ENCODE peak calls at places on chromosomes 12 and 14, in six cellular contexts. H is fibroblast of pulmonary artery, U is OCI-LY7, N is type B pancreatic cell, T is AG09309, C is lung. G is an unnamed sample.

GRCh38 chr14:36424478-36425102 is 95.4 kb downstream of the NKX2-1 start:
- DNase-seq in H (no peak), U (no peak), N (no peak), T (no peak), C (no peak), G (no peak)

GRCh38 chr14:74982661-74983060 is 20.1 kb upstream of the EIF2B2 start:
- DNase-seq in H (no peak), U (no peak), N (no peak), T (no peak), C (no peak), G (no peak)

GRCh38 chr14:99966912-99967311 is 98.3 kb upstream of the EVL start:
- DNase-seq in H (no peak), U (no peak), N (no peak), T (no peak), C (no peak), G (no peak)

GRCh38 chr12:13817131-13817530 is 164.3 kb downstream of the GRIN2B start:
- DNase-seq in H (no peak), U (no peak), N (no peak), T (no peak), C (no peak), G (no peak)

GRCh38 chr14:104117341-104118005 is 20.9 kb upstream of the KIF26A start:
- DNase-seq in H (no peak), U (no peak), N (no peak), T (no peak), C (no peak), G (no peak)

GRCh38 chr12:132513070-132513398 is 23.1 kb downstream of the FBRSL1 start:
- DNase-seq in H (peak), U (no peak), N (no peak), T (peak), C (no peak), G (peak)

GRCh38 chr14:94654071-94654974 is 42.1 kb downstream of the SERPINA3 start:
- DNase-seq in H (peak), U (no peak), N (peak), T (no peak), C (no peak), G (no peak)

GRCh38 chr12:3967556-3968160 is 94.5 kb upstream of the PARP11 start:
- DNase-seq in H (no peak), U (no peak), N (no peak), T (no peak), C (no peak), G (no peak)

GRCh38 chr12:56247923-56248322 is 10.3 kb downstream of the ANKRD52 start:
- DNase-seq in H (no peak), U (no peak), N (no peak), T (no peak), C (no peak), G (no peak)

GRCh38 chr12:97363693-97364092 is 98.9 kb upstream of the RMST start:
- DNase-seq in H (no peak), U (no peak), N (no peak), T (no peak), C (no peak), G (no peak)

GRCh38 chr12:97368462-97369150 is 94.0 kb upstream of the RMST start:
- DNase-seq in H (no peak), U (no peak), N (no peak), T (no peak), C (no peak), G (no peak)
- TF ChIP-seq CTCF in H (no peak), U (no peak), N (no peak), T (no peak), C (no peak), G (no peak)

GRCh38 chr12:28755027-28755426 is 394.1 kb upstream of the FAR2 start:
- DNase-seq in H (no peak), U (no peak), N (no peak), T (no peak), C (no peak), G (no peak)

GRCh38 chr12:28759334-28759733 is 389.7 kb upstream of the FAR2 start:
- DNase-seq in H (peak), U (no peak), N (no peak), T (peak), C (no peak), G (no peak)
- TF ChIP-seq CTCF in H (no peak), U (no peak), N (no peak), T (no peak), C (no peak), G (no peak)

GRCh38 chr12:109134186-109134917 is 18.0 kb downstream of the ACACB start:
- DNase-seq in H (peak), U (no peak), N (no peak), T (peak), C (peak), G (peak)
- TF ChIP-seq CTCF in H (peak), U (peak), N (peak), T (peak), C (no peak), G (peak)

GRCh38 chr12:76880156-76881023 is 1.6 kb upstream of the CSRP2 start:
- DNase-seq in H (peak), U (no peak), N (no peak), T (no peak), C (no peak), G (no peak)

GRCh38 chr12:76881152-76881551 is 2.3 kb upstream of the CSRP2 start:
- DNase-seq in H (no peak), U (no peak), N (no peak), T (no peak), C (no peak), G (no peak)

GRCh38 chr12:76879710-76880025 is 849 bp upstream of the CSRP2 start:
- DNase-seq in H (no peak), U (no peak), N (no peak), T (no peak), C (no peak), G (no peak)

GRCh38 chr12:76878045-76878898 is 547 bp downstream of the CSRP2 start:
- DNase-seq in H (peak), U (peak), N (peak), T (no peak), C (no peak), G (no peak)

GRCh38 chr12:76878899-76879709 is at the start of gene CSRP2:
- DNase-seq in H (peak), U (peak), N (peak), T (no peak), C (peak), G (peak)
- TF ChIP-seq CTCF in H (peak), U (peak), N (peak), T (peak), C (no peak), G (peak)

DNA sequence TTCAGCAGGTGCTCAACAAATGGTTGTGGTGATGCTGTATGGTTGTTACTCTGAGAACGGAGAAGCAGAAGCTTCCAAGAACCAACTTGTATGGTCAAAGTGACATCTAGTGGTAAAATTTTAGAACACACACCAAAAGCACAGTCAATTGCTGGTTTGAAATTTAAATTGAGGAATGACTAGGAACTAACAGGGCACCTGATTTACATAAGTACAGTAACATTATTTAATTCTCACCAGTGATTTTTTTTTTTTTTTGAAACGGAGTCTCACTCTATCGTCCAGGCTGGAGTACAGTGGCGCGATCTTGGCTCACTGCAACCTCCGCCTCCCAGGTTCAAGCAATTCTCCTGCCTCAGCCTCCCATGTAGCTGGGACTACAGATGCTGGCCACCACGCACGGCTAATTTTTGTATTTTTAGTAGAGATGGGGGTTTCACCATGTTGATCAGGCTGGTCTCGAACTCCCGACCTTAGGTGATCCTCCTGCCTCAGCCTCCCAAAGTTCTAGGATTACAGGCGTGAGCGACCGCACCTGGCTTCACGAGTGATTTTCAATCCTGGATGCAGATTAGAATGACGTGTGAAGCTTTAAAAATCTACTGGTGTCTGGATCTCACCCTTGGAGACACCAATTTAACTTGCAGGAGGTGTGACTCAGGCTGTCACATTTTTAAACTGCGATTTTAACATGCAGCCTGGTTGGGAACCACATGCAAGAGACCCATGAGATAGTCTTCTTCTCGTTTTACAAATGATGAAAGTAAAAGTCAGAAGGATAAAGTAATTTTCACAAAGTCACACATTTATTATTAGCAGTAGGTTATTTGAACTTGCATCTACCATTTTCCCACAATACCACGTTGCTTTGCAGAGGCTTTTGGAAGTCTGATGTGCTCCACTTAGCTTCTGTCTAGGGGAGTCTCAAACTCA is 14.1 kb upstream of the NUMB start:
- DNase-seq in H (peak), U (peak), N (no peak), T (no peak), C (no peak), G (no peak)
- TF ChIP-seq CTCF in H (peak), U (peak), N (peak), T (peak), C (peak), G (peak)

DNA sequence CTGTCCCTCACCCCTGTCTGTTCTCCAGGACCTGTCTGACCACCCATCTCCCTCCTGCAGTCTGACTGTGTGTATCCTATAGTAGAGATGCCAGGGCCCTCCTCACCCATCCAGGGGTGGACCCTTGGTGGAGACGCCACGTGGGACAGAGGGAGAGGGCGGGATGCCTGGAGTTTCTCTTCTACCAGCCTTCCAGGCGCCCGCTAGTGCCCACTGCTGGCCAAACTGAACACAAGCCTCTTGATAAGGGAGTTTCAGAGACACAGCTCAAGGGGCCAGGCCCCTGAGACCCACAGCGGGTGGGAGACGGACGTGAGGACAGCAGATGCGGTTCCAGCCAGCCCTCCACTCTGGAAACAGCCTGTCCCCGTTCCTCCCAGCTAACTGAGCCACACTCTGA is 147.3 kb downstream of the RBM19 start:
- DNase-seq in H (peak), U (no peak), N (no peak), T (no peak), C (no peak), G (no peak)
- TF ChIP-seq CTCF in H (peak), U (peak), N (peak), T (peak), C (no peak), G (peak)

GRCh38 chr14:69325646-69326265 is 65.8 kb downstream of the GALNT16 start:
- DNase-seq in H (no peak), U (no peak), N (peak), T (no peak), C (no peak), G (no peak)
- TF ChIP-seq CTCF in H (peak), U (peak), N (no peak), T (no peak), C (no peak), G (no peak)

G was measured in AG09319.